ENCODE peak calls at places on chromosomes 16 and 17, in six cellular contexts. X is left ventricle myocardium inferior; M is retina; U is left cardiac atrium; A is stimulated activated CD4-positive, alpha-beta T cell treated with anti-CD3 and anti-CD28 coated beads, Interleukin-2, amount 100 ng/mL, for 24 hours; L is activated T-helper 9 cell treated with anti-CD3 and anti-CD28 coated beads, Interleukin-2, amount 50 U/mL, for 16 hours. T is an unnamed sample.

GRCh38 chr17:71600137-71600789 is 520.6 kb upstream of the SOX9 start:
- DNase-seq in X (no peak), M (no peak), U (no peak), A (no peak), L (no peak), T (no peak)

GRCh38 chr16:11308493-11309283 is 27.6 kb upstream of the PRM1 start:
- DNase-seq in X (no peak), M (no peak), U (no peak), A (no peak), L (no peak), T (no peak)

GRCh38 chr17:64343071-64343774 is 47.4 kb downstream of the PECAM1 start:
- DNase-seq in X (no peak), M (no peak), U (peak), A (no peak), L (no peak), T (peak)

GRCh38 chr16:1908081-1908633 is 10.1 kb downstream of the HS3ST6 start:
- DNase-seq in X (no peak), M (peak), U (no peak), A (no peak), L (no peak), T (no peak)

GRCh38 chr16:70653809-70654771 is 7.7 kb downstream of the IL34 start:
- DNase-seq in X (peak), M (peak), U (peak), A (peak), L (peak), T (peak)

GRCh38 chr17:47883589-47884426 is 12.2 kb upstream of the SP2 start:
- DNase-seq in X (no peak), M (no peak), U (no peak), A (no peak), L (no peak), T (no peak)

GRCh38 chr17:57286372-57287105 is 30.2 kb downstream of the MSI2 start:
- DNase-seq in X (no peak), M (peak), U (no peak), A (no peak), L (no peak), T (no peak)

GRCh38 chr17:83203472-83204221 is 124.2 kb downstream of the METRNL start:
- DNase-seq in X (peak), M (no peak), U (peak), A (no peak), L (no peak), T (peak)

GRCh38 chr17:39618252-39618913 is 8.4 kb upstream of the PPP1R1B start:
- DNase-seq in X (no peak), M (peak), U (no peak), A (no peak), L (no peak), T (peak)

GRCh38 chr17:54948380-54948779 is 20.1 kb downstream of the COX11 start:
- DNase-seq in X (no peak), M (no peak), U (no peak), A (no peak), L (no peak), T (no peak)

GRCh38 chr16:75433732-75434413 is 570 bp upstream of the CFDP1 start:
- DNase-seq in X (no peak), M (no peak), U (no peak), A (no peak), L (no peak), T (peak)

GRCh38 chr16:76246587-76246986 is 30.6 kb upstream of the CNTNAP4 start:
- DNase-seq in X (no peak), M (no peak), U (no peak), A (no peak), L (no peak), T (no peak)

GRCh38 chr16:78503501-78504110 is 404.2 kb downstream of the WWOX start:
- DNase-seq in X (no peak), M (peak), U (no peak), A (peak), L (no peak), T (no peak)

GRCh38 chr16:84780063-84780462 is 39.7 kb upstream of the CRISPLD2 start:
- DNase-seq in X (no peak), M (no peak), U (no peak), A (no peak), L (no peak), T (no peak)

GRCh38 chr17:79211061-79211770 is 136.6 kb downstream of the ENGASE start:
- DNase-seq in X (no peak), M (no peak), U (no peak), A (no peak), L (no peak), T (peak)

GRCh38 chr16:75566889-75567255 is 693 bp downstream of the GABARAPL2 start:
- DNase-seq in X (no peak), M (no peak), U (no peak), A (peak), L (no peak), T (no peak)

GRCh38 chr17:64736804-64737492 is 74.8 kb upstream of the SMURF2 start:
- DNase-seq in X (no peak), M (no peak), U (peak), A (peak), L (peak), T (no peak)

GRCh38 chr16:78761427-78761826 is 662.0 kb downstream of the WWOX start:
- DNase-seq in X (no peak), M (no peak), U (no peak), A (no peak), L (no peak), T (no peak)

T was measured in Right ventricle myocardium superior.